ENCODE peak calls at places on chromosomes 6 and 20, in ten cellular contexts. X is stomach, J is suprapubic skin, Y is HCT116, T is spleen, D is sigmoid colon, R is transverse colon, E is breast epithelium, U is prostate gland, P is Panc1. F is an unnamed sample.

GRCh38 chr6:19156443-19156842 is 680.7 kb upstream of the ID4 start:
- DNase-seq in X (no peak), J (no peak), Y (no peak), T (no peak), D (no peak), R (no peak), E (no peak), U (no peak), P (no peak), F (no peak)

GRCh38 chr20:38842017-38842416 is 36.5 kb downstream of the PPP1R16B start:
- DNase-seq in X (no peak), J (no peak), Y (no peak), T (no peak), D (no peak), R (no peak), E (no peak), U (no peak), P (no peak), F (no peak)

GRCh38 chr20:24634855-24635254 is 165.4 kb downstream of the SYNDIG1 start:
- DNase-seq in X (no peak), J (no peak), Y (peak; percentile 29), T (no peak), D (no peak), R (no peak), E (no peak), U (no peak), P (no peak), F (no peak)

GRCh38 chr20:64099880-64100565 is 7.3 kb downstream of the NPBWR2 start:
- DNase-seq in X (no peak), J (no peak), Y (no peak), T (no peak), D (no peak), R (no peak), E (no peak), U (no peak), P (no peak), F (no peak)

GRCh38 chr6:111551521-111552231 is 54.0 kb downstream of the TRAF3IP2 start:
- DNase-seq in X (peak; percentile 87), J (no peak), Y (no peak), T (no peak), D (no peak), R (peak; percentile 59), E (no peak), U (peak; percentile 78), P (no peak), F (no peak)

GRCh38 chr6:40506956-40507355 is 80.2 kb downstream of the LRFN2 start:
- DNase-seq in X (no peak), J (no peak), Y (no peak), T (no peak), D (no peak), R (no peak), E (no peak), U (no peak), P (no peak), F (no peak)

GRCh38 chr20:63441136-63441776 is 31.2 kb downstream of the KCNQ2 start:
- DNase-seq in X (no peak), J (no peak), Y (no peak), T (no peak), D (no peak), R (no peak), E (no peak), U (no peak), P (no peak), F (no peak)

GRCh38 chr6:158519354-158519753 is 40.5 kb upstream of the TMEM181 start:
- DNase-seq in X (no peak), J (no peak), Y (no peak), T (no peak), D (no peak), R (no peak), E (no peak), U (no peak), P (no peak), F (no peak)

GRCh38 chr6:13765570-13765969 is 48.8 kb downstream of the MCUR1 start:
- DNase-seq in X (no peak), J (no peak), Y (no peak), T (no peak), D (peak; percentile 18), R (no peak), E (no peak), U (no peak), P (no peak), F (no peak)

GRCh38 chr6:85669735-85670194 is 27.1 kb upstream of the SYNCRIP start:
- DNase-seq in X (no peak), J (no peak), Y (no peak), T (no peak), D (no peak), R (no peak), E (no peak), U (no peak), P (no peak), F (no peak)

GRCh38 chr6:100300221-100300736 is 164.4 kb downstream of the SIM1 start:
- DNase-seq in X (no peak), J (no peak), Y (peak; percentile 96), T (no peak), D (no peak), R (no peak), E (no peak), U (no peak), P (peak; percentile 84), F (no peak)

GRCh38 chr6:36061236-36061635 is 33.6 kb downstream of the MAPK14 start:
- DNase-seq in X (no peak), J (no peak), Y (no peak), T (no peak), D (no peak), R (no peak), E (no peak), U (no peak), P (no peak), F (no peak)

GRCh38 chr6:16228043-16228442 is 10.3 kb upstream of the GMPR start:
- DNase-seq in X (no peak), J (no peak), Y (no peak), T (no peak), D (no peak), R (no peak), E (no peak), U (no peak), P (no peak), F (no peak)

DNA sequence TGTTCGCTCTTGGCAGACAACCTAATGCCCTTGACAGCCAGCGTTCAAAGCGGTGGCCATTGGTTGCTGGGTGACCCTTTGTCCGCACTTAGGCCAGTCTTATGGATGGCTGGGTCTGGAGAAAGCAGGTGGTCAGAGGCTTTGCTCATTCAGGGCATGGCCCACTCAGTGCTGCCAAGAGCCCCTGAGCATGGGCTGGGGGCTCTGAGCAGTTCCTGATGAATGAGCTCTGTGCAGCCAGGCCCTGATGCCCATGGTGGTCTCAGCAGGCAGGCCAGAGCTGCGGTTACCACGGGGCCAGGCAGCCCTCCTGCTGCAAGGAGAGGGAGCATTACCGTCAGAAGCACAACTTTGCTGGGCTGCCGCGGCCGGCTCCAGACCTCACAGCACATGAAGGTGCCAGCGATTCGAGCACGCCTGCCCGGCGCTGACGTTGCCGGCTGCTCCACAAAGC is 36.3 kb downstream of the CDH4 start:
- DNase-seq in X (no peak), J (no peak), Y (no peak), T (no peak), D (no peak), R (no peak), E (no peak), U (peak; percentile 12), P (no peak), F (no peak)
- H3K4me3 ChIP-seq in X (no peak overlapping the region), J (no peak overlapping the region), Y (no peak overlapping the region), T (no peak overlapping the region), D (no peak overlapping the region), R (no peak overlapping the region), E (no peak overlapping the region), U (no peak overlapping the region), P (no peak overlapping the region), F (no peak overlapping the region)

DNA sequence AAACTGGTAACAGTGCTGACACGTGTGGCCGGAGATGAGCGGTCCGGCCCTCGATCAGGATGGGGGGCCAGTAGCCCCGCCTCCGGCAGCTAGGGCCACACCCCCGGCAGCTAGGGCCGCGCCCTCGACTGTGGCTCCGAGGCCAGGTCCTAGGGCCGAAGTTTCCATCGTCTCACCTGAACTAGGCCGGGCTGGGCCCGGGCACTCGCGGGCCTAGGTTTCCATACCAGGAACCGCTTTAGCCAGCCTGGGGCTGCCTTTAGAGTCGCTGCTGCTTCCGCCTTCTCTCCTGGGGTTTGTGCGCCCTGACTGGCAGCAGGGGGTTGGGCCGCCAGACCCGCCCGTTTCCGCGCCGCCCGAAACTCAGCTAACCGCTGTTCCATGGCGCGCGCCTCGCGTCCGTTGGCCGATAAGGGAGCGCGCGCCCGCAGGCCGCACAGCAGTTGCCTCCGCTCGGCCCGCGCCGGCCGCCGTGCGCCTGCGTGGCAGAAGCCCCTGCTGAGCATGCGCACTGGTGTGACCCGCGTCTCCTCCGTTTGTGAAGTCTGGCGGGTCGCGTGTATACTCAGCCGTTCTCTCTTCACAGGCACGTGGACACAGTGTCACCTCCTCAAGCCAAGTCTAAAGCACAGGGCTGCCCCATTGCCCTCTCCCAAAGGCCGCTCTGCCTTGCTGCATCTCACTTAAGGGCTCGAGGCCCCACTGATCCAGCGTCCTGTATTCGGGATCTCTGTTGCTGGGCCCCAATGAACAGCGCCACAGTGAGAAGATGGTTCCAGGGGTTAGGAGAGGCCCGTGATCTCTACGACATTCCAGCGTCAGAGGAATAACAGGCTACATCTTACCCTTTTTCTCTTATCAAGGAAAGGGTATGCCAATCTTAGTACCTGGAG is at the start of gene SAYSD1:
- DNase-seq in X (peak; percentile 95), J (peak; percentile 94), Y (peak; percentile 78), T (peak; percentile 99), D (peak; percentile 96), R (peak; percentile 94), E (peak; percentile 84), U (peak; percentile 88), P (peak; percentile 69), F (peak; percentile 51)
- TF ChIP-seq POLR2AphosphoS5 in X (peak; percentile 83), J (no peak), Y (peak; percentile 78), T (peak; percentile 92), D (peak; percentile 89), R (peak; percentile 49), E (peak; percentile 84), U (peak; percentile 50), P (peak; percentile 61), F (peak; percentile 88)

DNA sequence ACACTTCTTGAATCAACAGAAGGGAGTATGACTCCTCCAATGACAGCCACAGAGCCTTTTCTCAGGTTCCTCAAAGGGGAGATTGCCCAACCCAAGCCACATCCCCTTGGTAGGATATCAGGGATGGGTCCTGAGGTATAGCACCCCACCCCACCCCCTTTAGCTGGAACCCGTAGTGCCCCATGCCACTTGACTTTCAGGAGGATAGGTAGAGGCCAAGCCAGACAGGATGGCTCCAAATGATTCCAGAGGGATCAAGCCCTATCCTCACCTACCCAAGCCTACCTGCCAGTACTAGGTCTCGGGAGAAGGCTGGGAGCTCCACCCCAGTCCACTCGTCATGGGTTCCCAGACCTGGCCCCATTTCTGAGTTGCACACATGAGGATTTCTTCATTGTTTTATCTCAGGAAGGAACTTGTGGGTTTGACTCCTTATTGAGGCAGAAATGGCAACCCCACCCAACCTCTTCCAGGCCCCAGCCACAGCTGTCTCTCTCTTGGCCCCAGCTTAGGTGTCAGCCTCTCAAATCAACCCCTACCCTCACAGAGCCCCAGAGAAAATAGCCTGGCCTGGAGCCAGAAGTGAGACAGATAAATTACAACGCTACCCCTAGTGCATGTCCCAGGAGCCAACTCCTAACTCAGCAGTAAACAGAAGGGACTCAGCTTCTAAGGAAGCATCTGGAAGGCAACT is 3.6 kb downstream of the CCND3 start:
- DNase-seq in X (no peak), J (no peak), Y (no peak), T (no peak), D (no peak), R (no peak), E (no peak), U (no peak), P (no peak), F (no peak)
- H3K4me3 ChIP-seq in X (no peak overlapping the region), J (no peak overlapping the region), Y (no peak overlapping the region), T (peak overlapping the region; percentile 98), D (no peak overlapping the region), R (no peak overlapping the region), E (no peak overlapping the region), U (no peak overlapping the region), P (no peak overlapping the region), F (peak overlapping the region; percentile 95)

GRCh38 chr20:4961746-4962145 is 39.6 kb downstream of the SLC23A2 start:
- DNase-seq in X (no peak), J (no peak), Y (no peak), T (no peak), D (no peak), R (no peak), E (no peak), U (no peak), P (no peak), F (no peak)
- TF ChIP-seq POLR2AphosphoS5 in X (no peak), J (no peak), Y (no peak), T (peak; percentile 73), D (no peak), R (no peak), E (no peak), U (no peak), P (no peak), F (no peak)

F was measured in SK-N-MC.